ENCODE peak calls at places on chromosomes 7 and 10, in nine cellular contexts. B, D, I, K, M, G, F, V and S are unnamed samples.

GRCh38 chr10:33229252-33229943 is 105.1 kb downstream of the NRP1 start:
- DNase-seq in I (no peak), F (no peak), G (no peak), B (peak), V (no peak), D (peak), K (no peak), M (no peak), S (no peak)

GRCh38 chr7:84218681-84219080 is 24.1 kb upstream of the SEMA3A start:
- DNase-seq in V (no peak), G (no peak), F (no peak), D (peak), B (peak), I (no peak), M (no peak), K (no peak), S (no peak)

GRCh38 chr10:130046591-130046990 is 64.0 kb downstream of the C10orf143 start:
- DNase-seq in D (no peak), F (no peak), I (no peak), M (no peak), K (no peak), G (no peak), V (peak), B (no peak), S (no peak)

GRCh38 chr7:131365876-131366275 is 38.2 kb downstream of the MKLN1 start:
- DNase-seq in K (no peak), I (no peak), B (peak), D (peak), M (no peak), V (no peak), F (no peak), G (no peak), S (no peak)

GRCh38 chr7:155861480-155861868 is 49.2 kb upstream of the SHH start:
- DNase-seq in I (no peak), B (no peak), D (no peak), M (no peak), K (no peak), F (no peak), V (no peak), G (no peak), S (no peak)

GRCh38 chr7:105776068-105776790 is 100.2 kb downstream of the ATXN7L1 start:
- DNase-seq in M (peak), F (no peak), K (peak), G (peak), D (peak), V (no peak), B (peak), I (no peak), S (peak)

GRCh38 chr7:25597881-25598456 is 369.7 kb upstream of the NPVF start:
- DNase-seq in D (no peak), F (no peak), B (no peak), V (no peak), I (no peak), M (no peak), K (peak), G (no peak), S (peak)

GRCh38 chr10:31242902-31243301 is 76.1 kb upstream of the ZEB1 start:
- DNase-seq in B (peak), M (no peak), K (no peak), V (no peak), I (no peak), D (peak), G (no peak), F (no peak), S (peak)

GRCh38 chr7:6022671-6023070 is 8.5 kb upstream of the ANKRD61 start:
- DNase-seq in M (no peak), I (no peak), B (no peak), F (no peak), K (no peak), V (no peak), G (no peak), D (no peak), S (no peak)

GRCh38 chr10:73653195-73653594 is 2.6 kb downstream of the SYNPO2L start:
- DNase-seq in B (no peak), F (no peak), K (no peak), I (no peak), V (no peak), D (no peak), G (no peak), M (no peak), S (no peak)

GRCh38 chr10:49379596-49380410 is 16.1 kb downstream of the DRGX start:
- DNase-seq in G (no peak), F (no peak), I (no peak), K (no peak), V (no peak), D (no peak), M (no peak), B (no peak), S (no peak)

GRCh38 chr7:139908792-139909191 is 79.7 kb downstream of the TBXAS1 start:
- DNase-seq in G (no peak), F (no peak), B (no peak), I (no peak), M (no peak), V (no peak), D (no peak), K (no peak), S (no peak)

GRCh38 chr10:130493446-130494198 is 357.4 kb downstream of the GLRX3 start:
- DNase-seq in K (no peak), I (no peak), D (no peak), M (no peak), G (no peak), B (no peak), F (no peak), V (no peak), S (no peak)

GRCh38 chr10:11986593-11987216 is 55.9 kb downstream of the UPF2 start:
- DNase-seq in F (peak), G (peak), V (peak), I (peak), M (peak), B (peak), D (peak), K (peak), S (peak)

GRCh38 chr10:30999084-30999712 is 32.5 kb downstream of the ZNF438 start:
- DNase-seq in V (no peak), B (peak), M (peak), I (no peak), K (no peak), F (no peak), G (no peak), D (no peak), S (peak)

GRCh38 chr7:139958599-139959380 is 104.0 kb downstream of the PARP12 start:
- DNase-seq in G (no peak), B (no peak), F (no peak), I (no peak), M (no peak), K (no peak), D (peak), V (no peak), S (no peak)

GRCh38 chr10:11205026-11205772 is 187.5 kb downstream of the CELF2 start:
- DNase-seq in V (no peak), K (no peak), I (no peak), G (no peak), F (no peak), M (no peak), B (peak), D (peak), S (no peak)

GRCh38 chr7:64888901-64889685 is 14.0 kb upstream of the ZNF273 start:
- DNase-seq in D (no peak), G (peak), V (peak), B (no peak), M (no peak), I (peak), K (peak), F (no peak), S (peak)

GRCh38 chr10:19412531-19412930 is 363.9 kb downstream of the MALRD1 start:
- DNase-seq in F (no peak), G (no peak), K (no peak), M (no peak), V (no peak), B (peak), D (peak), I (no peak), S (no peak)

GRCh38 chr10:43595739-43596298 is 10.4 kb upstream of the ZNF485 start:
- DNase-seq in I (no peak), K (no peak), M (no peak), V (no peak), B (peak), F (no peak), D (no peak), G (no peak), S (no peak)

GRCh38 chr10:80501381-80501912 is 36.3 kb upstream of the SH2D4B start:
- DNase-seq in M (no peak), B (no peak), G (no peak), F (no peak), K (no peak), V (peak), D (peak), I (no peak), S (no peak)

GRCh38 chr7:1316086-1316485 is 83.4 kb downstream of the UNCX start:
- DNase-seq in D (no peak), K (no peak), I (no peak), F (no peak), B (no peak), V (no peak), M (no peak), G (no peak), S (no peak)

GRCh38 chr7:75660566-75661215 is 78.0 kb downstream of the HIP1 start:
- DNase-seq in K (no peak), F (no peak), I (no peak), V (no peak), B (no peak), M (no peak), G (no peak), D (no peak), S (peak)

GRCh38 chr7:2771274-2771711 is 72.8 kb downstream of the GNA12 start:
- DNase-seq in M (no peak), F (no peak), D (no peak), K (no peak), G (no peak), V (no peak), I (no peak), B (no peak), S (no peak)

GRCh38 chr7:158924956-158925355 is 68.6 kb downstream of the DYNC2I1 start:
- DNase-seq in V (no peak), D (peak), G (no peak), M (no peak), I (no peak), B (peak), F (no peak), K (no peak), S (no peak)

GRCh38 chr10:28120043-28120749 is 121.3 kb upstream of the ODAD2 start:
- DNase-seq in K (no peak), I (no peak), V (no peak), D (no peak), M (no peak), F (no peak), G (no peak), B (peak), S (no peak)

GRCh38 chr7:26151953-26152781 is at the start of gene NFE2L3:
- DNase-seq in F (peak), M (peak), G (peak), V (peak), I (peak), B (peak), K (peak), D (peak), S (peak)

GRCh38 chr10:104324931-104325330 is 13.3 kb downstream of the ITPRIP start:
- DNase-seq in K (no peak), I (no peak), D (no peak), G (no peak), F (no peak), B (no peak), V (no peak), M (no peak), S (no peak)

GRCh38 chr10:51544933-51545332 is 154.5 kb downstream of the CSTF2T start:
- DNase-seq in D (no peak), F (no peak), B (no peak), K (no peak), G (no peak), V (no peak), M (no peak), I (no peak), S (no peak)

GRCh38 chr7:80284848-80285247 is 150.2 kb downstream of the GNAI1 start:
- DNase-seq in G (no peak), F (no peak), D (peak), V (no peak), B (peak), K (no peak), I (no peak), M (no peak), S (no peak)

GRCh38 chr10:131243076-131243475 is 68.4 kb downstream of the TCERG1L start:
- DNase-seq in G (no peak), I (no peak), B (no peak), V (peak), D (no peak), M (no peak), K (no peak), F (no peak), S (peak)

GRCh38 chr7:2952316-2952715 is 91.4 kb downstream of the CARD11 start:
- DNase-seq in K (no peak), G (no peak), B (no peak), F (no peak), D (no peak), M (no peak), V (peak), I (no peak), S (peak)

GRCh38 chr10:20277820-20278219 is 461.6 kb downstream of the PLXDC2 start:
- DNase-seq in I (no peak), B (no peak), G (no peak), M (no peak), F (no peak), K (no peak), D (no peak), V (no peak), S (no peak)

GRCh38 chr7:104096683-104097082 is 107.2 kb upstream of the RELN start:
- DNase-seq in G (no peak), K (peak), I (no peak), M (no peak), B (peak), D (peak), V (no peak), F (no peak), S (no peak)

GRCh38 chr10:121597504-121598241 is 571 bp downstream of the FGFR2 start:
- DNase-seq in G (peak), D (no peak), F (no peak), V (no peak), M (no peak), K (no peak), B (no peak), I (no peak), S (peak)
- H3K4me3 ChIP-seq in G (peak), D (no peak), F (no peak), V (peak), M (peak), K (peak), B (peak), I (peak), S (peak)

GRCh38 chr7:74470504-74470903 is 16.8 kb downstream of the GTF2IRD1 start:
- DNase-seq in D (no peak), B (no peak), V (no peak), M (no peak), F (no peak), I (no peak), K (no peak), G (no peak), S (no peak)

GRCh38 chr7:74466196-74466813 is 12.6 kb downstream of the GTF2IRD1 start:
- DNase-seq in I (peak), B (no peak), K (peak), G (peak), F (no peak), M (no peak), D (no peak), V (no peak), S (no peak)

GRCh38 chr7:74464931-74465906 is 11.5 kb downstream of the GTF2IRD1 start:
- DNase-seq in K (peak), F (no peak), V (no peak), I (no peak), M (no peak), B (no peak), G (no peak), D (no peak), S (no peak)

GRCh38 chr7:74462707-74463100 is 9.0 kb downstream of the GTF2IRD1 start:
- DNase-seq in M (no peak), V (no peak), G (no peak), B (no peak), I (no peak), F (no peak), D (no peak), K (no peak), S (no peak)

DNA sequence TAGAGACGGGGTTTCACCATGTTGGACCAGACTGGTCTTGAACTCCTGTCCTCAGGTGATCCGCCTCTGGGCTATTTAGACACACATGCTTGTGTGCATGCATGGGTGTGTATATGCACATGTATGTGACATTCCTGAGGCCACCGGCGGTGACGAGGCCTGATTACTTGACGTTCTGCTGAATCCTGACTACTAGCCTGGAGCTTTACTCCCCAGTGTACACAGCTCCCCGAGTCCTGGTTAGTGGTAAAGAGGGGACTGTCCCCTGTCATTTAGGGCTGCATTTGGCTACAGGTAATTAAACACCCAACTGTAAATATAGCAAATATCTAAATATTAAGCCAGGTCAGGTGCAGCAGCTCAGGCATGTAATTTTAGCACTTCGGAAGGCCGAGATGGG is 14.2 kb downstream of the GTF2IRD1 start:
- DNase-seq in G (no peak), M (no peak), D (no peak), V (no peak), F (no peak), I (no peak), B (no peak), K (no peak), S (no peak)
- H3K27ac ChIP-seq in G (peak), M (peak), D (no peak), V (no peak), F (no peak), I (peak), B (no peak), K (no peak), S (no peak)

GRCh38 chr7:55132550-55132889 is 113.7 kb downstream of the EGFR start:
- DNase-seq in M (no peak), D (no peak), F (no peak), G (no peak), B (no peak), V (no peak), I (no peak), K (no peak), S (no peak)
- H3K4me3 ChIP-seq in M (no peak), D (no peak), F (no peak), G (no peak), B (peak), V (no peak), I (no peak), K (no peak), S (no peak)

DNA sequence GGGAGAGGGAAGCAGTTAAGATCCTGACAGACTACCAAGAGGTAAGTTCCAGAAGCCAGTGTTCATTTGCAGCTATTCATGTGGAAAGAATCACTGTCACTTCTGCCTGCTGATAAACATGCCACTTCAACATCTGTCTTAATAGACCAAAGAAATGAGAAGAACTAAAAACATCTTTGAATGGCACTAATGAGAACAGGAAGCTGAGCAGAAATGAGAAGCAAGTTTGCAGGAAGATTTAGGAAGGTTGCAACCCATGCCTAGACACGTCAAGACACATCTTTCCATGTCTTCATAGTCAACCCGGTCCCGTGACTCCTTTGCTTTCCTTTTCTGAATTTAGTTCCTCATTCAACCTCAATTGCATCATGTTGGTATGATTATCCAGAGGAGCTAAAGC is 180.0 kb downstream of the PDE1C start:
- DNase-seq in F (no peak), B (peak), G (no peak), I (no peak), V (no peak), M (no peak), D (no peak), K (no peak), S (peak)
- H3K27ac ChIP-seq in F (no peak), B (no peak), G (no peak), I (peak), V (no peak), M (peak), D (no peak), K (no peak), S (no peak)

GRCh38 chr10:3103646-3104045 is 36.3 kb downstream of the PFKP start:
- DNase-seq in D (no peak), B (no peak), V (no peak), I (no peak), F (no peak), K (no peak), M (no peak), G (no peak), S (no peak)

GRCh38 chr10:3106908-3107425 is 39.6 kb downstream of the PFKP start:
- DNase-seq in M (no peak), V (no peak), B (peak), I (no peak), D (peak), G (no peak), K (no peak), F (no peak), S (peak)

GRCh38 chr10:3105905-3106304 is 38.6 kb downstream of the PFKP start:
- DNase-seq in D (no peak), K (no peak), I (no peak), B (no peak), M (no peak), V (no peak), F (no peak), G (no peak), S (peak)

GRCh38 chr10:3104251-3104918 is 37.0 kb downstream of the PFKP start:
- DNase-seq in F (no peak), B (no peak), I (peak), M (peak), V (no peak), K (no peak), D (no peak), G (peak), S (peak)

DNA sequence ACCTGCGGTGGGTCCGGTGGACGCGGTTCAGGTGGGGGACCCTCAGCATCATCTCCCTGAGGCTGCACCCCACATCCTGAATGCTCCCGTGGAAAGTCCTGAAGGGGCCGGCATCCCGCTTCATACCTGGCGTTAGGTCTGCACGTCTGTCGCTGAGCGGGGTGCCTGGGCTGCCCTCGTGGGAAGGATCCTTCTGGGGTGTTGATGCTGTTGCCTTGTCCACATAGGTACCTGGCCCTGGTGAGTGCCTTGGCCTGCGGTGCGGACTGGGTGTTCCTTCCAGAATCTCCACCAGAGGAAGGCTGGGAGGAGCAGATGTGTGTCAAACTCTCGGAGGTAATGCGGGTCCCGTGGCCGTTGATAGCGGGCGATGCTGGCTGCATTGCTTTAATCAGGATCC is 37.8 kb downstream of the PFKP start:
- DNase-seq in K (no peak), V (no peak), I (no peak), M (no peak), G (no peak), B (no peak), F (no peak), D (no peak), S (peak)
- H3K4me3 ChIP-seq in K (no peak), V (no peak), I (no peak), M (no peak), G (no peak), B (no peak), F (no peak), D (no peak), S (no peak)